ENCODE peak calls at places on chromosomes 6 and 20, in six cellular contexts. V is PC-9, A is choroid plexus epithelial cell, E is left lung, N is pancreas, Y is cardiac muscle cell. D is an unnamed sample.

GRCh38 chr20:55544638-55545037 is 460.7 kb downstream of the CBLN4 start:
- DNase-seq in V (no peak), A (no peak), E (no peak), N (no peak), Y (no peak), D (no peak)

GRCh38 chr20:62300319-62300718 is 2.5 kb upstream of the ADRM1 start:
- DNase-seq in V (no peak), A (no peak), E (no peak), N (no peak), Y (no peak), D (no peak)

GRCh38 chr20:54103067-54103761 is 32.8 kb upstream of the BCAS1 start:
- DNase-seq in V (no peak), A (peak), E (peak), N (peak), Y (peak), D (peak)

GRCh38 chr20:51532577-51533191 is 9.8 kb downstream of the NFATC2 start:
- DNase-seq in V (peak), A (no peak), E (no peak), N (peak), Y (no peak), D (peak)

GRCh38 chr20:8667306-8667705 is 401.6 kb upstream of the PLCB4 start:
- DNase-seq in V (no peak), A (no peak), E (no peak), N (no peak), Y (no peak), D (peak)

GRCh38 chr6:113018351-113019151 is 671.4 kb downstream of the RFPL4B start:
- DNase-seq in V (no peak), A (peak), E (peak), N (peak), Y (no peak), D (peak)

GRCh38 chr6:18262812-18263560 is 1.3 kb downstream of the DEK start:
- DNase-seq in V (peak), A (peak), E (no peak), N (no peak), Y (no peak), D (peak)

GRCh38 chr6:64000873-64001497 is 365.4 kb downstream of the PHF3 start:
- DNase-seq in V (no peak), A (no peak), E (no peak), N (no peak), Y (no peak), D (no peak)

GRCh38 chr20:48912065-48912464 is 9.4 kb upstream of the ARFGEF2 start:
- DNase-seq in V (no peak), A (no peak), E (no peak), N (no peak), Y (no peak), D (no peak)

GRCh38 chr20:49846206-49846807 is 33.7 kb downstream of the SLC9A8 start:
- DNase-seq in V (peak), A (peak), E (no peak), N (no peak), Y (peak), D (peak)

GRCh38 chr6:90472716-90473115 is 114.2 kb downstream of the MAP3K7 start:
- DNase-seq in V (no peak), A (no peak), E (no peak), N (no peak), Y (no peak), D (no peak)

GRCh38 chr6:40082278-40083043 is 148.2 kb upstream of the MOCS1 start:
- DNase-seq in V (no peak), A (no peak), E (no peak), N (no peak), Y (no peak), D (no peak)

GRCh38 chr20:51953731-51954340 is 151.5 kb upstream of the SALL4 start:
- DNase-seq in V (no peak), A (no peak), E (no peak), N (no peak), Y (no peak), D (no peak)

GRCh38 chr20:46512943-46513844 is at the start of gene ZNF334:
- DNase-seq in V (no peak), A (peak), E (peak), N (peak), Y (peak), D (peak)

GRCh38 chr20:2314759-2315439 is 19.1 kb downstream of the TGM3 start:
- DNase-seq in V (peak), A (peak), E (peak), N (peak), Y (no peak), D (peak)

GRCh38 chr6:158660331-158660730 is 10.5 kb downstream of the SYTL3 start:
- DNase-seq in V (peak), A (peak), E (no peak), N (no peak), Y (no peak), D (no peak)

GRCh38 chr6:38542031-38542430 is 97.7 kb downstream of the BTBD9 start:
- DNase-seq in V (no peak), A (peak), E (no peak), N (no peak), Y (no peak), D (peak)

GRCh38 chr6:53734473-53735299 is 60.1 kb upstream of the LRRC1 start:
- DNase-seq in V (peak), A (peak), E (peak), N (peak), Y (peak), D (peak)

GRCh38 chr6:149862901-149863595 is 1.1 kb downstream of the LRP11 start:
- DNase-seq in V (peak), A (peak), E (peak), N (peak), Y (peak), D (peak)

GRCh38 chr6:45196121-45196520 is 132.0 kb upstream of the RUNX2 start:
- DNase-seq in V (no peak), A (peak), E (no peak), N (no peak), Y (no peak), D (no peak)

GRCh38 chr6:25405442-25405841 is 126.3 kb downstream of the CARMIL1 start:
- DNase-seq in V (no peak), A (no peak), E (no peak), N (no peak), Y (no peak), D (no peak)

GRCh38 chr6:34630040-34630439 is 66.5 kb downstream of the ILRUN start:
- DNase-seq in V (peak), A (peak), E (no peak), N (no peak), Y (no peak), D (peak)

GRCh38 chr6:137192821-137193220 is 19.4 kb upstream of the IL22RA2 start:
- DNase-seq in V (no peak), A (no peak), E (no peak), N (no peak), Y (no peak), D (no peak)
- TF ChIP-seq CTCF in V (no peak), A (no peak), E (no peak), N (no peak), Y (no peak), D (no peak)

GRCh38 chr6:30511147-30511546 is 21.8 kb downstream of the HLA-E start:
- DNase-seq in V (no peak), A (no peak), E (no peak), N (no peak), Y (no peak), D (no peak)

GRCh38 chr6:30507849-30508843 is 18.8 kb downstream of the HLA-E start:
- DNase-seq in V (no peak), A (no peak), E (no peak), N (no peak), Y (no peak), D (no peak)

GRCh38 chr6:30513451-30513850 is 24.1 kb downstream of the HLA-E start:
- DNase-seq in V (no peak), A (no peak), E (no peak), N (no peak), Y (no peak), D (no peak)

GRCh38 chr6:30510419-30510818 is 21.1 kb downstream of the HLA-E start:
- DNase-seq in V (no peak), A (no peak), E (no peak), N (no peak), Y (no peak), D (no peak)

GRCh38 chr6:30508890-30509736 is 19.8 kb downstream of the HLA-E start:
- DNase-seq in V (peak), A (peak), E (no peak), N (no peak), Y (no peak), D (peak)
- H3K4me3 ChIP-seq in V (no peak), A (no peak), E (peak), N (no peak), Y (no peak), D (no peak)

GRCh38 chr6:16237242-16237641 is 1.1 kb upstream of the GMPR start:
- DNase-seq in V (no peak), A (no peak), E (no peak), N (no peak), Y (no peak), D (no peak)

GRCh38 chr6:16238057-16238657 is at the start of gene GMPR:
- DNase-seq in V (no peak), A (peak), E (peak), N (peak), Y (peak), D (peak)

GRCh38 chr6:16239090-16239797 is 857 bp downstream of the GMPR start:
- DNase-seq in V (no peak), A (peak), E (no peak), N (peak), Y (peak), D (peak)

GRCh38 chr6:16239798-16240123 is 1.4 kb downstream of the GMPR start:
- DNase-seq in V (no peak), A (no peak), E (peak), N (no peak), Y (no peak), D (no peak)

GRCh38 chr6:16238658-16239089 is 287 bp downstream of the GMPR start:
- DNase-seq in V (no peak), A (no peak), E (no peak), N (no peak), Y (no peak), D (no peak)
- TF ChIP-seq CTCF in V (no peak), A (no peak), E (no peak), N (no peak), Y (no peak), D (peak)

DNA sequence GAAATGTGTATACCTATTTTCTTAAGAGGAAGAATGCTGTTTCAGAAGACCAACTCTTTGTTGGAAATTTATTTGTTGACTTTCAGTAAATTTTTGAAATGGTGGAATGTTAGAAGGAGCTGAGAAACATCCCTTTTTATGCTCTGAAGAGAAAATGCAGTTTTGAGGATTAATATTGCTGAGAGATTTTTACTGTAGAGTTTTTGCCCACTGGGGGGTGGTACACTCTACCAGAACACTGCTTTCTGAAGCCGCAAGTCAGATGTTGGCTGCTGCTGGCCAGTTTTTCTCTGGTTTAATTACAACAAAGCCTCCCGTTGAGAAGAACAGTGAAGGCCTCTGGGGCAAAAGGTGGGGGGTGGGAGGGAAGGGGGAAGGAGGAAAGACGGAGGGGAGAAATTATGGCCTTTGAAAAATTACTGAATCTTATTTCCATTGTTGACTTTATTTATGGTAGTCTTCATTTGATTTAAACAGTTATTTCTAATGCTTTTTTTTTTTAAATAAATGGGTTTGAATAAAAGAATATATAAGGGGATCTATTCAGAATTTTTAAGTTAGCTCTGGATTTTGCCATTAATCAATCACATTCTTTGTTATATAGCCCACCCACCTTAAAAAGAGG is 3.0 kb downstream of the FLRT3 start:
- DNase-seq in V (no peak), A (peak), E (no peak), N (peak), Y (peak), D (peak)
- H3K4me3 ChIP-seq in V (no peak), A (peak), E (peak), N (peak), Y (peak), D (peak)